ENCODE peak calls at places on chromosomes 12 and 14, in eight cellular contexts. V is brain microvascular endothelial cell; Y is GM20000; G is fibroblast of pulmonary artery; X is dermis microvascular lymphatic vessel endothelial cell; O is activated CD4-positive, CD25-positive, alpha-beta regulatory T cell; K is Kasumi-1; D is GM06990. E is an unnamed sample.

GRCh38 chr14:64625363-64626232 is 75.8 kb downstream of the PPP1R36 start:
- DNase-seq in V (no peak), Y (no peak), G (no peak), X (no peak), O (no peak), K (no peak), D (no peak), E (no peak)

GRCh38 chr12:104115587-104115975 is 22.4 kb downstream of the NFYB start:
- DNase-seq in V (no peak), Y (no peak), G (no peak), X (no peak), O (no peak), K (no peak), D (no peak), E (no peak)

GRCh38 chr12:94516985-94517384 is 57.3 kb upstream of the CEP83 start:
- DNase-seq in V (peak; percentile 54), Y (no peak), G (peak; percentile 18), X (no peak), O (no peak), K (no peak), D (no peak), E (no peak)

GRCh38 chr12:93163260-93164036 is 214.3 kb upstream of the NUDT4 start:
- DNase-seq in V (peak; percentile 18), Y (no peak), G (no peak), X (no peak), O (no peak), K (no peak), D (no peak), E (no peak)

GRCh38 chr14:20247651-20248246 is 8.7 kb downstream of the OR11H4 start:
- DNase-seq in V (no peak), Y (no peak), G (no peak), X (no peak), O (no peak), K (no peak), D (no peak), E (no peak)

GRCh38 chr12:123397400-123397799 is 13.5 kb downstream of the KMT5A start:
- DNase-seq in V (no peak), Y (no peak), G (no peak), X (no peak), O (no peak), K (no peak), D (no peak), E (no peak)

GRCh38 chr12:22103418-22103817 is 57.4 kb downstream of the CMAS start:
- DNase-seq in V (no peak), Y (no peak), G (no peak), X (no peak), O (no peak), K (peak; percentile 49), D (no peak), E (no peak)

GRCh38 chr12:64672925-64673409 is 62.7 kb downstream of the RASSF3 start:
- DNase-seq in V (no peak), Y (no peak), G (peak; percentile 65), X (peak; percentile 77), O (no peak), K (peak; percentile 33), D (no peak), E (no peak)

GRCh38 chr14:24630872-24631477 is 3.0 kb downstream of the GZMB start:
- DNase-seq in V (no peak), Y (no peak), G (peak; percentile 36), X (no peak), O (no peak), K (no peak), D (no peak), E (no peak)

GRCh38 chr14:23895480-23895879 is 58.1 kb upstream of the DHRS4 start:
- DNase-seq in V (no peak), Y (no peak), G (peak; percentile 11), X (no peak), O (no peak), K (no peak), D (no peak), E (no peak)

GRCh38 chr14:51744372-51745150 is 92.9 kb downstream of the FRMD6 start:
- DNase-seq in V (no peak), Y (no peak), G (no peak), X (no peak), O (no peak), K (no peak), D (no peak), E (peak; percentile 33)

GRCh38 chr12:15856097-15856982 is 25.8 kb upstream of the STRAP start:
- DNase-seq in V (peak; percentile 79), Y (peak; percentile 43), G (peak; percentile 86), X (peak; percentile 65), O (peak; percentile 4), K (peak; percentile 27), D (peak; percentile 14), E (peak; percentile 30)

GRCh38 chr12:47022296-47022695 is 57.1 kb upstream of the PCED1B start:
- DNase-seq in V (peak; percentile 7), Y (no peak), G (peak; percentile 80), X (no peak), O (no peak), K (no peak), D (no peak), E (no peak)

GRCh38 chr12:51246254-51246853 is 7.7 kb downstream of the DAZAP2 start:
- DNase-seq in V (peak; percentile 29), Y (no peak), G (peak; percentile 85), X (no peak), O (no peak), K (peak; percentile 94), D (no peak), E (peak; percentile 38)

GRCh38 chr14:36519431-36520321 is at the start of gene NKX2-1:
- DNase-seq in V (no peak), Y (peak; percentile 47), G (no peak), X (no peak), O (no peak), K (no peak), D (no peak), E (no peak)

GRCh38 chr12:127963926-127964325 is 303.0 kb upstream of the TMEM132C start:
- DNase-seq in V (no peak), Y (no peak), G (no peak), X (no peak), O (no peak), K (no peak), D (no peak), E (no peak)

GRCh38 chr12:100554608-100555077 is 18.8 kb upstream of the GAS2L3 start:
- DNase-seq in V (peak; percentile 90), Y (peak; percentile 31), G (peak; percentile 95), X (peak; percentile 89), O (no peak), K (peak; percentile 74), D (no peak), E (no peak)

GRCh38 chr14:99560946-99561683 is 42.9 kb downstream of the CCDC85C start:
- DNase-seq in V (no peak), Y (no peak), G (no peak), X (no peak), O (no peak), K (no peak), D (no peak), E (no peak)

E was measured in stimulated activated naive CD8-positive, alpha-beta T cell treated with anti-CD3 and anti-CD28 coated beads, Interleukin-15, amount 100 ng/mL, for 72 hours.